ENCODE peak calls at places on chromosomes 4 and X, in seven cellular contexts. One of them, this sample, is unnamed.

GRCh38 chr4:163194593-163194992 is 27.9 kb upstream of the NAF1 start:
- DNase-seq in nephron progenitor cell: no peak
- DNase-seq in head of caudate nucleus: no peak
- DNase-seq in right atrium auricular region: peak
- DNase-seq in left cardiac atrium: no peak
- DNase-seq in stimulated activated CD4-positive, alpha-beta T cell treated with anti-CD3 and anti-CD28 coated beads, TNF-alpha, amount 100 ng/mL, for 1 hour: no peak
- DNase-seq in NCI-H2171 treated with DMSO at 0.1 percent for 48 hours: no peak
- DNase-seq in this sample: no peak

GRCh38 chr4:3387154-3387942 is 54.4 kb upstream of the HGFAC start:
- DNase-seq in nephron progenitor cell: no peak
- DNase-seq in head of caudate nucleus: no peak
- DNase-seq in right atrium auricular region: no peak
- DNase-seq in left cardiac atrium: no peak
- DNase-seq in stimulated activated CD4-positive, alpha-beta T cell treated with anti-CD3 and anti-CD28 coated beads, TNF-alpha, amount 100 ng/mL, for 1 hour: no peak
- DNase-seq in NCI-H2171 treated with DMSO at 0.1 percent for 48 hours: no peak
- DNase-seq in this sample: no peak

GRCh38 chr4:15149842-15150592 is 147.7 kb downstream of the CPEB2 start:
- DNase-seq in nephron progenitor cell: peak
- DNase-seq in head of caudate nucleus: peak
- DNase-seq in right atrium auricular region: peak
- DNase-seq in left cardiac atrium: peak
- DNase-seq in stimulated activated CD4-positive, alpha-beta T cell treated with anti-CD3 and anti-CD28 coated beads, TNF-alpha, amount 100 ng/mL, for 1 hour: no peak
- DNase-seq in NCI-H2171 treated with DMSO at 0.1 percent for 48 hours: no peak
- DNase-seq in this sample: no peak

GRCh38 chr4:183797041-183797444 is 108.1 kb upstream of the STOX2 start:
- DNase-seq in nephron progenitor cell: no peak
- DNase-seq in head of caudate nucleus: peak
- DNase-seq in right atrium auricular region: no peak
- DNase-seq in left cardiac atrium: peak
- DNase-seq in stimulated activated CD4-positive, alpha-beta T cell treated with anti-CD3 and anti-CD28 coated beads, TNF-alpha, amount 100 ng/mL, for 1 hour: no peak
- DNase-seq in NCI-H2171 treated with DMSO at 0.1 percent for 48 hours: no peak
- DNase-seq in this sample: no peak

GRCh38 chr4:8162625-8163024 is 4.0 kb upstream of the ABLIM2 start:
- DNase-seq in nephron progenitor cell: no peak
- DNase-seq in head of caudate nucleus: no peak
- DNase-seq in right atrium auricular region: no peak
- DNase-seq in left cardiac atrium: no peak
- DNase-seq in stimulated activated CD4-positive, alpha-beta T cell treated with anti-CD3 and anti-CD28 coated beads, TNF-alpha, amount 100 ng/mL, for 1 hour: no peak
- DNase-seq in NCI-H2171 treated with DMSO at 0.1 percent for 48 hours: peak
- DNase-seq in this sample: no peak

GRCh38 chr4:122707503-122707902 is 25.0 kb upstream of the BBS12 start:
- DNase-seq in nephron progenitor cell: no peak
- DNase-seq in head of caudate nucleus: no peak
- DNase-seq in right atrium auricular region: no peak
- DNase-seq in left cardiac atrium: no peak
- DNase-seq in stimulated activated CD4-positive, alpha-beta T cell treated with anti-CD3 and anti-CD28 coated beads, TNF-alpha, amount 100 ng/mL, for 1 hour: no peak
- DNase-seq in NCI-H2171 treated with DMSO at 0.1 percent for 48 hours: no peak
- DNase-seq in this sample: no peak

GRCh38 chrX:3518870-3519269 is 172.4 kb upstream of the MXRA5 start:
- DNase-seq in nephron progenitor cell: no peak
- DNase-seq in head of caudate nucleus: no peak
- DNase-seq in right atrium auricular region: peak
- DNase-seq in left cardiac atrium: peak
- DNase-seq in stimulated activated CD4-positive, alpha-beta T cell treated with anti-CD3 and anti-CD28 coated beads, TNF-alpha, amount 100 ng/mL, for 1 hour: no peak
- DNase-seq in NCI-H2171 treated with DMSO at 0.1 percent for 48 hours: no peak
- DNase-seq in this sample: peak

GRCh38 chrX:39261446-39262147 is 460.3 kb downstream of the MID1IP1 start:
- DNase-seq in nephron progenitor cell: peak
- DNase-seq in head of caudate nucleus: peak
- DNase-seq in right atrium auricular region: no peak
- DNase-seq in left cardiac atrium: no peak
- DNase-seq in stimulated activated CD4-positive, alpha-beta T cell treated with anti-CD3 and anti-CD28 coated beads, TNF-alpha, amount 100 ng/mL, for 1 hour: no peak
- DNase-seq in NCI-H2171 treated with DMSO at 0.1 percent for 48 hours: peak
- DNase-seq in this sample: peak

GRCh38 chrX:152428089-152428488 is 23.0 kb downstream of the GABRA3 start:
- DNase-seq in nephron progenitor cell: no peak
- DNase-seq in head of caudate nucleus: no peak
- DNase-seq in right atrium auricular region: no peak
- DNase-seq in left cardiac atrium: no peak
- DNase-seq in stimulated activated CD4-positive, alpha-beta T cell treated with anti-CD3 and anti-CD28 coated beads, TNF-alpha, amount 100 ng/mL, for 1 hour: no peak
- DNase-seq in NCI-H2171 treated with DMSO at 0.1 percent for 48 hours: no peak
- DNase-seq in this sample: no peak

GRCh38 chrX:32448320-32448719 is 763.0 kb downstream of the DMD start:
- DNase-seq in nephron progenitor cell: no peak
- DNase-seq in head of caudate nucleus: no peak
- DNase-seq in right atrium auricular region: no peak
- DNase-seq in left cardiac atrium: no peak
- DNase-seq in stimulated activated CD4-positive, alpha-beta T cell treated with anti-CD3 and anti-CD28 coated beads, TNF-alpha, amount 100 ng/mL, for 1 hour: no peak
- DNase-seq in NCI-H2171 treated with DMSO at 0.1 percent for 48 hours: no peak
- DNase-seq in this sample: no peak

GRCh38 chr4:44279469-44279868 is 169.1 kb downstream of the KCTD8 start:
- DNase-seq in nephron progenitor cell: no peak
- DNase-seq in head of caudate nucleus: no peak
- DNase-seq in right atrium auricular region: no peak
- DNase-seq in left cardiac atrium: no peak
- DNase-seq in stimulated activated CD4-positive, alpha-beta T cell treated with anti-CD3 and anti-CD28 coated beads, TNF-alpha, amount 100 ng/mL, for 1 hour: no peak
- DNase-seq in NCI-H2171 treated with DMSO at 0.1 percent for 48 hours: no peak
- DNase-seq in this sample: no peak

GRCh38 chrX:120452131-120452530 is 17.0 kb downstream of the LAMP2 start:
- DNase-seq in nephron progenitor cell: peak
- DNase-seq in head of caudate nucleus: peak
- DNase-seq in right atrium auricular region: no peak
- DNase-seq in left cardiac atrium: no peak
- DNase-seq in stimulated activated CD4-positive, alpha-beta T cell treated with anti-CD3 and anti-CD28 coated beads, TNF-alpha, amount 100 ng/mL, for 1 hour: no peak
- DNase-seq in NCI-H2171 treated with DMSO at 0.1 percent for 48 hours: peak
- DNase-seq in this sample: no peak

GRCh38 chr4:168787801-168788200 is 222.3 kb downstream of the CBR4 start:
- DNase-seq in nephron progenitor cell: no peak
- DNase-seq in head of caudate nucleus: no peak
- DNase-seq in right atrium auricular region: no peak
- DNase-seq in left cardiac atrium: no peak
- DNase-seq in stimulated activated CD4-positive, alpha-beta T cell treated with anti-CD3 and anti-CD28 coated beads, TNF-alpha, amount 100 ng/mL, for 1 hour: no peak
- DNase-seq in NCI-H2171 treated with DMSO at 0.1 percent for 48 hours: no peak
- DNase-seq in this sample: no peak

GRCh38 chrX:69968956-69969355 is 80.8 kb downstream of the AWAT2 start:
- DNase-seq in nephron progenitor cell: no peak
- DNase-seq in head of caudate nucleus: peak
- DNase-seq in right atrium auricular region: no peak
- DNase-seq in left cardiac atrium: peak
- DNase-seq in stimulated activated CD4-positive, alpha-beta T cell treated with anti-CD3 and anti-CD28 coated beads, TNF-alpha, amount 100 ng/mL, for 1 hour: no peak
- DNase-seq in NCI-H2171 treated with DMSO at 0.1 percent for 48 hours: peak
- DNase-seq in this sample: no peak

GRCh38 chr4:40629401-40630334 is at the start of gene RBM47:
- DNase-seq in nephron progenitor cell: peak
- DNase-seq in head of caudate nucleus: peak
- DNase-seq in right atrium auricular region: no peak
- DNase-seq in left cardiac atrium: peak
- DNase-seq in stimulated activated CD4-positive, alpha-beta T cell treated with anti-CD3 and anti-CD28 coated beads, TNF-alpha, amount 100 ng/mL, for 1 hour: peak
- DNase-seq in NCI-H2171 treated with DMSO at 0.1 percent for 48 hours: peak
- DNase-seq in this sample: peak

GRCh38 chr4:4358093-4358840 is 28.6 kb upstream of the NSG1 start:
- DNase-seq in nephron progenitor cell: peak
- DNase-seq in head of caudate nucleus: no peak
- DNase-seq in right atrium auricular region: no peak
- DNase-seq in left cardiac atrium: no peak
- DNase-seq in stimulated activated CD4-positive, alpha-beta T cell treated with anti-CD3 and anti-CD28 coated beads, TNF-alpha, amount 100 ng/mL, for 1 hour: no peak
- DNase-seq in NCI-H2171 treated with DMSO at 0.1 percent for 48 hours: no peak
- DNase-seq in this sample: no peak

GRCh38 chr4:93646225-93646930 is 182.2 kb upstream of the ATOH1 start:
- DNase-seq in nephron progenitor cell: no peak
- DNase-seq in head of caudate nucleus: no peak
- DNase-seq in right atrium auricular region: no peak
- DNase-seq in left cardiac atrium: no peak
- DNase-seq in stimulated activated CD4-positive, alpha-beta T cell treated with anti-CD3 and anti-CD28 coated beads, TNF-alpha, amount 100 ng/mL, for 1 hour: no peak
- DNase-seq in NCI-H2171 treated with DMSO at 0.1 percent for 48 hours: peak
- DNase-seq in this sample: no peak

GRCh38 chr4:2939383-2940243 is 23.6 kb downstream of the NOP14 start:
- DNase-seq in nephron progenitor cell: no peak
- DNase-seq in head of caudate nucleus: no peak
- DNase-seq in right atrium auricular region: peak
- DNase-seq in left cardiac atrium: no peak
- DNase-seq in stimulated activated CD4-positive, alpha-beta T cell treated with anti-CD3 and anti-CD28 coated beads, TNF-alpha, amount 100 ng/mL, for 1 hour: no peak
- DNase-seq in NCI-H2171 treated with DMSO at 0.1 percent for 48 hours: no peak
- DNase-seq in this sample: no peak

GRCh38 chr4:110183643-110184042 is 14.8 kb downstream of the ELOVL6 start:
- DNase-seq in nephron progenitor cell: peak
- DNase-seq in head of caudate nucleus: no peak
- DNase-seq in right atrium auricular region: no peak
- DNase-seq in left cardiac atrium: no peak
- DNase-seq in stimulated activated CD4-positive, alpha-beta T cell treated with anti-CD3 and anti-CD28 coated beads, TNF-alpha, amount 100 ng/mL, for 1 hour: no peak
- DNase-seq in NCI-H2171 treated with DMSO at 0.1 percent for 48 hours: no peak
- DNase-seq in this sample: no peak

GRCh38 chrX:107542500-107542899 is 85.8 kb upstream of the PRPS1 start:
- DNase-seq in nephron progenitor cell: no peak
- DNase-seq in head of caudate nucleus: peak
- DNase-seq in right atrium auricular region: no peak
- DNase-seq in left cardiac atrium: no peak
- DNase-seq in stimulated activated CD4-positive, alpha-beta T cell treated with anti-CD3 and anti-CD28 coated beads, TNF-alpha, amount 100 ng/mL, for 1 hour: no peak
- DNase-seq in NCI-H2171 treated with DMSO at 0.1 percent for 48 hours: no peak
- DNase-seq in this sample: no peak

GRCh38 chr4:184400891-184401290 is 73.5 kb downstream of the IRF2 start:
- DNase-seq in nephron progenitor cell: no peak
- DNase-seq in head of caudate nucleus: no peak
- DNase-seq in right atrium auricular region: no peak
- DNase-seq in left cardiac atrium: no peak
- DNase-seq in stimulated activated CD4-positive, alpha-beta T cell treated with anti-CD3 and anti-CD28 coated beads, TNF-alpha, amount 100 ng/mL, for 1 hour: no peak
- DNase-seq in NCI-H2171 treated with DMSO at 0.1 percent for 48 hours: no peak
- DNase-seq in this sample: no peak

GRCh38 chr4:89767924-89768323 is 69.0 kb downstream of the SNCA start:
- DNase-seq in nephron progenitor cell: no peak
- DNase-seq in head of caudate nucleus: no peak
- DNase-seq in right atrium auricular region: no peak
- DNase-seq in left cardiac atrium: no peak
- DNase-seq in stimulated activated CD4-positive, alpha-beta T cell treated with anti-CD3 and anti-CD28 coated beads, TNF-alpha, amount 100 ng/mL, for 1 hour: no peak
- DNase-seq in NCI-H2171 treated with DMSO at 0.1 percent for 48 hours: no peak
- DNase-seq in this sample: no peak

GRCh38 chr4:151004222-151004621 is 10.9 kb downstream of the LRBA start:
- DNase-seq in nephron progenitor cell: no peak
- DNase-seq in head of caudate nucleus: no peak
- DNase-seq in right atrium auricular region: no peak
- DNase-seq in left cardiac atrium: no peak
- DNase-seq in stimulated activated CD4-positive, alpha-beta T cell treated with anti-CD3 and anti-CD28 coated beads, TNF-alpha, amount 100 ng/mL, for 1 hour: no peak
- DNase-seq in NCI-H2171 treated with DMSO at 0.1 percent for 48 hours: no peak
- DNase-seq in this sample: no peak

GRCh38 chrX:34656467-34656841 is 631 bp downstream of the TMEM47 start:
- DNase-seq in nephron progenitor cell: no peak
- DNase-seq in head of caudate nucleus: no peak
- DNase-seq in right atrium auricular region: no peak
- DNase-seq in left cardiac atrium: peak
- DNase-seq in stimulated activated CD4-positive, alpha-beta T cell treated with anti-CD3 and anti-CD28 coated beads, TNF-alpha, amount 100 ng/mL, for 1 hour: no peak
- DNase-seq in NCI-H2171 treated with DMSO at 0.1 percent for 48 hours: no peak
- DNase-seq in this sample: no peak

GRCh38 chrX:17081969-17082368 is 135.5 kb downstream of the REPS2 start:
- DNase-seq in nephron progenitor cell: no peak
- DNase-seq in head of caudate nucleus: no peak
- DNase-seq in right atrium auricular region: no peak
- DNase-seq in left cardiac atrium: no peak
- DNase-seq in stimulated activated CD4-positive, alpha-beta T cell treated with anti-CD3 and anti-CD28 coated beads, TNF-alpha, amount 100 ng/mL, for 1 hour: no peak
- DNase-seq in NCI-H2171 treated with DMSO at 0.1 percent for 48 hours: no peak
- DNase-seq in this sample: no peak

GRCh38 chr4:113411496-113411938 is 350.0 kb downstream of the CAMK2D start:
- DNase-seq in nephron progenitor cell: no peak
- DNase-seq in head of caudate nucleus: no peak
- DNase-seq in right atrium auricular region: no peak
- DNase-seq in left cardiac atrium: peak
- DNase-seq in stimulated activated CD4-positive, alpha-beta T cell treated with anti-CD3 and anti-CD28 coated beads, TNF-alpha, amount 100 ng/mL, for 1 hour: no peak
- DNase-seq in NCI-H2171 treated with DMSO at 0.1 percent for 48 hours: peak
- DNase-seq in this sample: no peak

GRCh38 chrX:56764153-56764974 is 35.3 kb downstream of the NBDY start:
- DNase-seq in nephron progenitor cell: peak
- DNase-seq in head of caudate nucleus: peak
- DNase-seq in right atrium auricular region: peak
- DNase-seq in left cardiac atrium: peak
- DNase-seq in stimulated activated CD4-positive, alpha-beta T cell treated with anti-CD3 and anti-CD28 coated beads, TNF-alpha, amount 100 ng/mL, for 1 hour: no peak
- DNase-seq in NCI-H2171 treated with DMSO at 0.1 percent for 48 hours: no peak
- DNase-seq in this sample: no peak

GRCh38 chr4:2565533-2565932 is 29.1 kb downstream of the FAM193A start:
- DNase-seq in nephron progenitor cell: no peak
- DNase-seq in head of caudate nucleus: no peak
- DNase-seq in right atrium auricular region: no peak
- DNase-seq in left cardiac atrium: no peak
- DNase-seq in stimulated activated CD4-positive, alpha-beta T cell treated with anti-CD3 and anti-CD28 coated beads, TNF-alpha, amount 100 ng/mL, for 1 hour: no peak
- DNase-seq in NCI-H2171 treated with DMSO at 0.1 percent for 48 hours: no peak
- DNase-seq in this sample: no peak

GRCh38 chrX:14032383-14032782 is 2.7 kb upstream of the GEMIN8 start:
- DNase-seq in nephron progenitor cell: peak
- DNase-seq in head of caudate nucleus: peak
- DNase-seq in right atrium auricular region: no peak
- DNase-seq in left cardiac atrium: peak
- DNase-seq in stimulated activated CD4-positive, alpha-beta T cell treated with anti-CD3 and anti-CD28 coated beads, TNF-alpha, amount 100 ng/mL, for 1 hour: peak
- DNase-seq in NCI-H2171 treated with DMSO at 0.1 percent for 48 hours: peak
- DNase-seq in this sample: no peak

GRCh38 chr4:139928568-139928967 is 225.4 kb downstream of the MAML3 start:
- DNase-seq in nephron progenitor cell: no peak
- DNase-seq in head of caudate nucleus: no peak
- DNase-seq in right atrium auricular region: no peak
- DNase-seq in left cardiac atrium: no peak
- DNase-seq in stimulated activated CD4-positive, alpha-beta T cell treated with anti-CD3 and anti-CD28 coated beads, TNF-alpha, amount 100 ng/mL, for 1 hour: no peak
- DNase-seq in NCI-H2171 treated with DMSO at 0.1 percent for 48 hours: no peak
- DNase-seq in this sample: no peak

GRCh38 chrX:3939967-3940610 is 226.6 kb upstream of the PRKX start:
- DNase-seq in nephron progenitor cell: no peak
- DNase-seq in head of caudate nucleus: no peak
- DNase-seq in right atrium auricular region: no peak
- DNase-seq in left cardiac atrium: no peak
- DNase-seq in stimulated activated CD4-positive, alpha-beta T cell treated with anti-CD3 and anti-CD28 coated beads, TNF-alpha, amount 100 ng/mL, for 1 hour: no peak
- DNase-seq in NCI-H2171 treated with DMSO at 0.1 percent for 48 hours: peak
- DNase-seq in this sample: no peak

GRCh38 chr4:52572936-52573485 is 86.1 kb downstream of the USP46 start:
- DNase-seq in nephron progenitor cell: no peak
- DNase-seq in head of caudate nucleus: no peak
- DNase-seq in right atrium auricular region: no peak
- DNase-seq in left cardiac atrium: no peak
- DNase-seq in stimulated activated CD4-positive, alpha-beta T cell treated with anti-CD3 and anti-CD28 coated beads, TNF-alpha, amount 100 ng/mL, for 1 hour: no peak
- DNase-seq in NCI-H2171 treated with DMSO at 0.1 percent for 48 hours: no peak
- DNase-seq in this sample: no peak

GRCh38 chrX:10482262-10482661 is 138.1 kb downstream of the MID1 start:
- DNase-seq in nephron progenitor cell: no peak
- DNase-seq in head of caudate nucleus: no peak
- DNase-seq in right atrium auricular region: no peak
- DNase-seq in left cardiac atrium: peak
- DNase-seq in stimulated activated CD4-positive, alpha-beta T cell treated with anti-CD3 and anti-CD28 coated beads, TNF-alpha, amount 100 ng/mL, for 1 hour: no peak
- DNase-seq in NCI-H2171 treated with DMSO at 0.1 percent for 48 hours: no peak
- DNase-seq in this sample: no peak

GRCh38 chr4:187289371-187289770 is 565.7 kb upstream of the FAT1 start:
- DNase-seq in nephron progenitor cell: no peak
- DNase-seq in head of caudate nucleus: no peak
- DNase-seq in right atrium auricular region: no peak
- DNase-seq in left cardiac atrium: no peak
- DNase-seq in stimulated activated CD4-positive, alpha-beta T cell treated with anti-CD3 and anti-CD28 coated beads, TNF-alpha, amount 100 ng/mL, for 1 hour: no peak
- DNase-seq in NCI-H2171 treated with DMSO at 0.1 percent for 48 hours: no peak
- DNase-seq in this sample: no peak

GRCh38 chr4:139851133-139851532 is 185.5 kb downstream of the MGST2 start:
- DNase-seq in nephron progenitor cell: no peak
- DNase-seq in head of caudate nucleus: no peak
- DNase-seq in right atrium auricular region: no peak
- DNase-seq in left cardiac atrium: no peak
- DNase-seq in stimulated activated CD4-positive, alpha-beta T cell treated with anti-CD3 and anti-CD28 coated beads, TNF-alpha, amount 100 ng/mL, for 1 hour: no peak
- DNase-seq in NCI-H2171 treated with DMSO at 0.1 percent for 48 hours: no peak
- DNase-seq in this sample: no peak

GRCh38 chrX:9867214-9867613 is 81.0 kb downstream of the SHROOM2 start:
- DNase-seq in nephron progenitor cell: no peak
- DNase-seq in head of caudate nucleus: no peak
- DNase-seq in right atrium auricular region: no peak
- DNase-seq in left cardiac atrium: no peak
- DNase-seq in stimulated activated CD4-positive, alpha-beta T cell treated with anti-CD3 and anti-CD28 coated beads, TNF-alpha, amount 100 ng/mL, for 1 hour: no peak
- DNase-seq in NCI-H2171 treated with DMSO at 0.1 percent for 48 hours: no peak
- DNase-seq in this sample: no peak

This sample was measured in RWPE2.